ENCODE peak calls at places on chromosomes 12 and 14, in seven cellular contexts. R, Q, J, E, S, W and F are unnamed samples.

GRCh38 chr12:29991924-29992323 is 208.2 kb upstream of the TMTC1 start:
- DNase-seq in R (no peak), Q (no peak), J (no peak), E (no peak), S (no peak), W (peak), F (no peak)

GRCh38 chr12:57738661-57739237 is at the start of gene AGAP2:
- DNase-seq in R (peak), Q (no peak), J (no peak), E (no peak), S (no peak), W (peak), F (no peak)

GRCh38 chr12:5200276-5201087 is 156.8 kb downstream of the KCNA5 start:
- DNase-seq in R (peak), Q (peak), J (peak), E (no peak), S (no peak), W (no peak), F (no peak)

GRCh38 chr14:24913026-24913425 is 136.9 kb downstream of the STXBP6 start:
- DNase-seq in R (no peak), Q (no peak), J (no peak), E (no peak), S (no peak), W (peak), F (no peak)

GRCh38 chr12:100573168-100573498 is 351 bp upstream of the GAS2L3 start:
- DNase-seq in R (peak), Q (no peak), J (no peak), E (no peak), S (no peak), W (no peak), F (no peak)

GRCh38 chr14:55285048-55285652 is 13.9 kb downstream of the FBXO34 start:
- DNase-seq in R (no peak), Q (no peak), J (no peak), E (no peak), S (no peak), W (peak), F (no peak)

GRCh38 chr12:121260091-121260490 is 36.4 kb downstream of the CAMKK2 start:
- DNase-seq in R (no peak), Q (no peak), J (no peak), E (no peak), S (no peak), W (no peak), F (no peak)

GRCh38 chr12:117408161-117408791 is 46.9 kb upstream of the NOS1 start:
- DNase-seq in R (no peak), Q (no peak), J (no peak), E (peak), S (no peak), W (peak), F (no peak)

GRCh38 chr14:90827919-90828610 is 11.8 kb upstream of the TTC7B start:
- DNase-seq in R (peak), Q (peak), J (peak), E (no peak), S (peak), W (peak), F (peak)

GRCh38 chr14:30252800-30253425 is 306.0 kb upstream of the G2E3 start:
- DNase-seq in R (no peak), Q (no peak), J (peak), E (peak), S (no peak), W (peak), F (no peak)

GRCh38 chr14:54362089-54362504 is 34.7 kb upstream of the CDKN3 start:
- DNase-seq in R (no peak), Q (no peak), J (no peak), E (no peak), S (no peak), W (no peak), F (no peak)

GRCh38 chr14:96905065-96905464 is 107.9 kb downstream of the VRK1 start:
- DNase-seq in R (no peak), Q (no peak), J (no peak), E (no peak), S (no peak), W (no peak), F (no peak)

GRCh38 chr12:75177997-75178396 is 31.6 kb downstream of the KCNC2 start:
- DNase-seq in R (no peak), Q (no peak), J (peak), E (peak), S (no peak), W (peak), F (no peak)